ENCODE peak calls at places on chromosomes 6 and 20, in six cellular contexts. K is neural progenitor cell, Z is fibroblast of lung, N is OCI-LY7, D is keratinocyte, H is HCT116. V is an unnamed sample. For H3K79me2, the result is how much of the 10 kb centered on the place peaks cover.

GRCh38 chr20:44496976-44497375 is 21.3 kb downstream of the TTPAL start:
- DNase-seq in H (peak), Z (peak), N (no peak), D (peak), K (peak), V (no peak)

GRCh38 chr6:35477551-35478179 is 9.5 kb downstream of the RPL10A start:
- DNase-seq in K (no peak), D (no peak), Z (no peak), N (no peak), H (no peak), V (no peak)

GRCh38 chr20:10863337-10864060 is 189.7 kb upstream of the JAG1 start:
- DNase-seq in D (no peak), Z (peak), H (peak), N (no peak), K (no peak), V (peak)

GRCh38 chr6:149586149-149586548 is 20.0 kb downstream of the GINM1 start:
- DNase-seq in H (no peak), K (no peak), D (no peak), Z (no peak), N (no peak), V (no peak)

GRCh38 chr20:32743237-32744112 is at the start of gene COMMD7:
- DNase-seq in K (peak), Z (peak), N (peak), D (no peak), H (no peak), V (peak)

GRCh38 chr20:5171074-5171789 is 44.4 kb downstream of the CDS2 start:
- DNase-seq in H (no peak), D (no peak), Z (no peak), K (peak), N (no peak), V (peak)

GRCh38 chr6:39610229-39610628 is 115.0 kb downstream of the KIF6 start:
- DNase-seq in Z (peak), N (no peak), K (no peak), D (no peak), H (no peak), V (peak)

GRCh38 chr6:52106994-52107393 is 19.6 kb upstream of the PKHD1 start:
- DNase-seq in N (no peak), D (no peak), Z (no peak), K (no peak), H (no peak), V (no peak)

GRCh38 chr6:30889921-30890645 is 5.8 kb downstream of the DDR1 start:
- DNase-seq in K (no peak), Z (no peak), H (no peak), D (no peak), N (no peak), V (no peak)

GRCh38 chr20:50438986-50439407 is 71.2 kb upstream of the PTPN1 start:
- DNase-seq in K (no peak), Z (peak), H (peak), N (no peak), D (peak), V (no peak)

GRCh38 chr6:169725270-169726048 is 1.2 kb upstream of the PHF10 start:
- DNase-seq in K (peak), Z (peak), H (no peak), D (no peak), N (peak), V (peak)

GRCh38 chr20:37538003-37538402 is 10.3 kb upstream of the BLCAP start:
- DNase-seq in H (no peak), N (no peak), D (no peak), Z (peak), K (no peak), V (no peak)

GRCh38 chr6:33306356-33306755 is 7.5 kb downstream of the TAPBP start:
- DNase-seq in Z (no peak), H (no peak), D (no peak), K (no peak), N (no peak), V (no peak)
- H3K79me2 ChIP-seq in Z (under half), H (under half), D (under half), K (under half), N (under half), V (under half)

GRCh38 chr6:44260011-44260410 is 2.7 kb upstream of the SLC35B2 start:
- DNase-seq in D (no peak), Z (no peak), K (no peak), N (no peak), H (no peak), V (no peak)
- H3K79me2 ChIP-seq in D (under half), Z (under half), K (under half), N (under half), H (under half), V (under half)

DNA sequence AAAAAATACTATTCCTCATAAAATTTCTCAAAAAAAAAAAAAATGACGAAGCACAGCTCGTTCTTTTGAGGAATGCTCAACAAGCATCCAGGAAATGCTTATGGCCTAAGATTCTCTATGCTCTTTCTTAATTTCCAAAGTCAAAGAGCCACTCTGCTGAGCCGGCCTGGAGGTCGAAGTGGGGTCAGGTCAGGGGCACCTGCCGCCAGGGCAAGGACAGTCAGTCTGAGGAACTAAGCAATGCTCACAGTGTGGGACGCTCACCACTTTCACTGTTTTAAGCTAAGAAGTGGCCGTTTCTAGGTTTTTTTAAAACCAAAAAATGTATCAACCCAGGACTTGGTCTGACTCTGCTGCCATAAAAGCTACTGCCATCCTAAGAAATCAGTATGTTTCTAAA is 17.3 kb downstream of the YTHDF1 start:
- DNase-seq in Z (no peak), H (no peak), K (no peak), D (no peak), N (no peak), V (no peak)
- H3K79me2 ChIP-seq in Z (under half), H (half or more), K (half or more), D (half or more), N (half or more), V (half or more)

DNA sequence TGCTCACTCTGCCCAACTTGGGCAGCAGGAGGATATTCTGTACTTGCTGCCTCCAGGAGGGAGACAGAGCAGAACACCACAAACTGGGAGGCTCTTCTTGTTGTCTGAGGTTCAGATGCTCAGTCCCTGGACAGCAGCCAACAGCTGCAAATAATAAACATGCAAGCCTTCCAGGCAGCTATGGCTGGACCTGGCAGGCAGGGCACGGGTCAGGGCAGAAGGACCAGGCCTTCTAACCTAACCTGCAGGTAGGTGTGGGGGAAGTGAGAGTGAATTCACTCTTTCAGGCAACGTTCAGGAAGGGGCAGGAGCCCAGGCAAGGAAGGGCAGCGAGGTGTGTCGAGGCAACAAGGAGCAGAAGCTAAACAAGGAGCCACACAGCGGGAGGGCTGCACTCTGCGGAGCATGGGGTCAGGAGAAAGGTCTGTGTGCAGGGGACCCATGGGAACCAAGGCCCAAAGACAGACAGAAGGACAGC is 31.5 kb downstream of the NINL start:
- DNase-seq in N (no peak), D (no peak), H (no peak), K (no peak), Z (peak), V (no peak)
- H3K79me2 ChIP-seq in N (under half), D (under half), H (under half), K (under half), Z (under half), V (half or more)